ENCODE peak calls at places on chromosomes 6 and 20, in seven cellular contexts. D is CD8-positive, alpha-beta T cell; V is WERI-Rb-1; L is left ventricle myocardium inferior; N is endodermal cell; M is H9; Z is body of pancreas. R is an unnamed sample.

GRCh38 chr6:148818939-148819575 is 72.2 kb downstream of the UST start:
- DNase-seq in D (no peak), V (no peak), L (no peak), N (peak), M (peak), Z (no peak), R (no peak)

GRCh38 chr6:33428891-33429744 is 9.3 kb downstream of the SYNGAP1 start:
- DNase-seq in D (no peak), V (no peak), L (no peak), N (no peak), M (no peak), Z (no peak), R (no peak)

GRCh38 chr6:149028767-149029405 is 282.1 kb downstream of the UST start:
- DNase-seq in D (peak), V (peak), L (no peak), N (no peak), M (no peak), Z (peak), R (no peak)

GRCh38 chr20:36336204-36336603 is 30.1 kb downstream of the DLGAP4 start:
- DNase-seq in D (no peak), V (no peak), L (no peak), N (no peak), M (no peak), Z (no peak), R (no peak)

GRCh38 chr20:56522311-56522710 is 2.2 kb upstream of the FAM209A start:
- DNase-seq in D (no peak), V (no peak), L (no peak), N (no peak), M (no peak), Z (no peak), R (no peak)

GRCh38 chr6:157911278-157911677 is 70.4 kb upstream of the SYNJ2 start:
- DNase-seq in D (no peak), V (peak), L (no peak), N (no peak), M (no peak), Z (no peak), R (no peak)

GRCh38 chr6:20464847-20465246 is 63.2 kb downstream of the E2F3 start:
- DNase-seq in D (no peak), V (no peak), L (no peak), N (no peak), M (no peak), Z (no peak), R (no peak)

GRCh38 chr20:58839991-58840747 is 10.5 kb downstream of the GNAS-AS1 start:
- DNase-seq in D (no peak), V (no peak), L (no peak), N (peak), M (no peak), Z (no peak), R (no peak)

GRCh38 chr6:142207265-142207877 is 60.3 kb downstream of the VTA1 start:
- DNase-seq in D (peak), V (peak), L (peak), N (peak), M (peak), Z (peak), R (peak)

GRCh38 chr6:33850869-33851541 is 47.2 kb upstream of the MLN start:
- DNase-seq in D (no peak), V (no peak), L (peak), N (peak), M (no peak), Z (no peak), R (no peak)

GRCh38 chr20:29408034-29408695 is 1849.3 kb upstream of the DEFB115 start:
- DNase-seq in D (no peak), V (no peak), L (no peak), N (no peak), M (no peak), Z (no peak), R (peak)

GRCh38 chr6:164286021-164286420 is 871.5 kb downstream of the QKI start:
- DNase-seq in D (no peak), V (no peak), L (no peak), N (no peak), M (no peak), Z (no peak), R (no peak)

GRCh38 chr6:53517021-53517420 is 27.9 kb downstream of the GCLC start:
- DNase-seq in D (no peak), V (peak), L (no peak), N (no peak), M (no peak), Z (no peak), R (no peak)

GRCh38 chr20:63536241-63536977 is 767 bp downstream of the PTK6 start:
- DNase-seq in D (peak), V (peak), L (no peak), N (no peak), M (no peak), Z (no peak), R (peak)

GRCh38 chr6:122872311-122872710 is 83.3 kb downstream of the SMPDL3A start:
- DNase-seq in D (no peak), V (no peak), L (no peak), N (no peak), M (no peak), Z (no peak), R (no peak)

GRCh38 chr6:109496036-109496761 is 13.2 kb upstream of the ZBTB24 start:
- DNase-seq in D (no peak), V (no peak), L (no peak), N (no peak), M (no peak), Z (no peak), R (no peak)

GRCh38 chr6:50610562-50610961 is 102.8 kb upstream of the TFAP2D start:
- DNase-seq in D (no peak), V (no peak), L (no peak), N (no peak), M (no peak), Z (no peak), R (no peak)

GRCh38 chr6:6711832-6712231 is 123.3 kb downstream of the LY86 start:
- DNase-seq in D (no peak), V (no peak), L (no peak), N (no peak), M (no peak), Z (peak), R (no peak)

GRCh38 chr20:48685300-48685699 is 142.5 kb downstream of the PREX1 start:
- DNase-seq in D (no peak), V (no peak), L (no peak), N (no peak), M (no peak), Z (no peak), R (no peak)

GRCh38 chr6:21586760-21587181 is 6.8 kb upstream of the SOX4 start:
- DNase-seq in D (no peak), V (peak), L (no peak), N (peak), M (no peak), Z (no peak), R (no peak)

DNA sequence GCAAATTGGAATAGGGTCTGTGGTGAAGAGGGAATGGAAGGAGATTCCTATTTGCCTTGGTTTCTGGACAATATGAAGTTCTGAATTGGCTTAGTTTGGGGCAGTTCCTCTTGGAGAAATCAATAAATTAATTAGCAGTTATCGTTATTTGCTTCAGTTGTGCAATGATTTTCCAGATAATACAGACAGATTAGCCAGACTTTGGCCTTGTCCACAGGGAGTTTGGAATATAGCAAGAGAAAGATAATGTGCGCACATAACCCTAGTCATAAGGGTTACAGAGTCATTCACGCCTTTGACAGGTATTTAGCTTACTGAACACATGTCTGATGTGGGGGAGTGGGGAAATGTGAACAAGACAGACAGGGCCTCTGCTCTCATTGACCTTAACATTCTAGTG is 1.3 kb downstream of the ATRN start:
- DNase-seq in D (no peak), V (no peak), L (no peak), N (no peak), M (no peak), Z (no peak), R (no peak)
- H3K27ac ChIP-seq in D (no peak), V (no peak), L (no peak), N (no peak), M (no peak), Z (no peak), R (no peak)

GRCh38 chr20:1808101-1808500 is 87.1 kb upstream of the SIRPA start:
- DNase-seq in D (no peak), V (no peak), L (no peak), N (peak), M (no peak), Z (no peak), R (no peak)
- H3K27ac ChIP-seq in D (no peak), V (no peak), L (no peak), N (no peak), M (no peak), Z (no peak), R (no peak)

GRCh38 chr6:136737343-136738177 is 54.7 kb downstream of the MAP3K5 start:
- DNase-seq in D (no peak), V (no peak), L (no peak), N (peak), M (no peak), Z (peak), R (no peak)
- H3K27ac ChIP-seq in D (no peak), V (no peak), L (peak), N (no peak), M (no peak), Z (peak), R (peak)

DNA sequence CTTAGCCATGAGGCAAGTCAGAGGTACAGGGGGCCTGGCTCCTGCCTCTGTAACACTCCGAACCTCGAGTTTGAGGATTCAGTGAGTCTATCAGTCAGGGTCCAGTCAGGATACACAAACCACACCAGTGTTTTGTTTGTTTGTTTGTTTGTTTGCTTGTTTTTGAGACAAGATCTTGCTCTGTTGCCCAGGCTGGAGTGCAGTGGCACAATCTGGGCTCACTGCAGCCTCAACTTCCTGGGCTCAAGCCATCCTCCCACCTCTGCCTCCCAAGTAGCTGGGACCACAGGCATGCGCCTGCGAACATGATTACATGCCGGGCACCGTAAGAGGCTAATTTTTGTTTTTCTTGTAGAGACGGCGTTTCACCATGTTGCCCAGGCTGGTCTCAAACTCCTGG is 40.2 kb downstream of the SRSF3 start:
- DNase-seq in D (no peak), V (no peak), L (no peak), N (no peak), M (no peak), Z (no peak), R (no peak)
- H3K27ac ChIP-seq in D (no peak), V (no peak), L (peak), N (no peak), M (no peak), Z (no peak), R (no peak)

GRCh38 chr6:89311853-89312531 is 3.1 kb downstream of the GABRR2 start:
- DNase-seq in D (no peak), V (peak), L (peak), N (peak), M (peak), Z (peak), R (peak)

GRCh38 chr6:89313006-89313405 is 2.1 kb downstream of the GABRR2 start:
- DNase-seq in D (no peak), V (no peak), L (no peak), N (no peak), M (no peak), Z (peak), R (no peak)

GRCh38 chr6:89308525-89309400 is 6.3 kb downstream of the GABRR2 start:
- DNase-seq in D (no peak), V (no peak), L (no peak), N (no peak), M (no peak), Z (no peak), R (no peak)

GRCh38 chr6:89311530-89311852 is 3.6 kb downstream of the GABRR2 start:
- DNase-seq in D (no peak), V (no peak), L (no peak), N (no peak), M (no peak), Z (no peak), R (no peak)

DNA sequence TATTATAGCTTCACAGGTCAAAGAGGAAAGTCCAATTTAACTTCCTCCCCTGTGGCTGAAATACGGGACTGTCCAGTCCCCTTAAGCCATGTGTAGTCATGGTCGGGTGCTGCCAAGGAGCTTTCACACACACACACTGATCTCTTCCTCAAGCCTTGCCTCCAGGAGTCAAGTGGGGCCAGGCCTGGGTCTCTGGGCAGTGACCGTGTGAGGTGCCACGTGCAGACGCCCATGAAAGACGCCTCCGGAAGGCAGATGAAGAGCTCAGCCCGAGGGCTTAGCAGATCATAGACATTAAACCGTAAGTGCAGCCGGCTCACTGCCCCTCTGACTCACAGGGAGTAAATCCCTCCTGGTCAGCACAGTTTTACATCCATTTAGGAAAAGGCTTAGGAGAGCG is 4.2 kb downstream of the GABRR2 start:
- DNase-seq in D (no peak), V (peak), L (no peak), N (no peak), M (no peak), Z (no peak), R (no peak)
- H3K27ac ChIP-seq in D (no peak), V (no peak), L (peak), N (no peak), M (no peak), Z (no peak), R (peak)

DNA sequence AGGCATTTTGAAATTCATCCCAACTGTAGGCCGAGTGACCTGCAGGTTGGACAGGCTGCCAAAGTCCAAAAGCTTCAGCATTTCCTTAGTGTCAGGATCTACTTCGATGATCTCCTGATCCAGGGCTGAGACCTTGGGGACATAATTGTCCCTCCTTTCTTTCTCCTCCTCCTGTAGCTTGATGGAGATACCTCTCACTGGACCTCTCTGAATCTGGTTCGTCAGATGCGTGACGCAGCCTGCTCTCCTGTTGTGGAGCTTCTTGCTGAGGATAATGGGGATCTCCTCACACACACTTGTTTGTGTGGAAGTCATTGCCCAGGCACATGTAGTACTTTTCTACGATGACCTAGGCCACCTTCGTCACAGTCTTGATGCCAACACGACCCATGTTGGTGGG is 1.5 kb upstream of the MAS1L start:
- DNase-seq in D (no peak), V (no peak), L (no peak), N (no peak), M (no peak), Z (no peak), R (no peak)
- H3K27ac ChIP-seq in D (no peak), V (no peak), L (no peak), N (no peak), M (no peak), Z (no peak), R (no peak)

GRCh38 chr20:47139934-47140333 is 216.6 kb downstream of the ZMYND8 start:
- DNase-seq in D (no peak), V (no peak), L (no peak), N (no peak), M (no peak), Z (no peak), R (no peak)
- H3K27ac ChIP-seq in D (no peak), V (no peak), L (no peak), N (no peak), M (no peak), Z (no peak), R (no peak)

R was measured in psoas muscle.